ENCODE peak calls at places on chromosomes 1 and 21, in ten cellular contexts. One of them, this sample, is unnamed.

GRCh38 chr21:46098303-46099141 is 610 bp downstream of the COL6A2 start:
- DNase-seq in EL: peak
- DNase-seq in ovary: peak
- DNase-seq in A172: no peak
- DNase-seq in GDM1: no peak
- DNase-seq in hippocampal formation: no peak
- DNase-seq in left ventricle myocardium inferior: peak
- DNase-seq in neural crest cell: no peak
- DNase-seq in NCI-H1092 treated with DMSO at 0.1 percent for 48 hours: no peak
- DNase-seq in GM13977: no peak
- DNase-seq in this sample: peak

GRCh38 chr1:197027359-197027758 is 39.7 kb downstream of the F13B start:
- DNase-seq in EL: no peak
- DNase-seq in left ventricle myocardium inferior: no peak
- DNase-seq in neural crest cell: no peak
- DNase-seq in GDM1: no peak
- DNase-seq in A172: no peak
- DNase-seq in GM13977: no peak
- DNase-seq in hippocampal formation: no peak
- DNase-seq in ovary: no peak
- DNase-seq in NCI-H1092 treated with DMSO at 0.1 percent for 48 hours: no peak
- DNase-seq in this sample: no peak

GRCh38 chr1:164519426-164519825 is 39.6 kb upstream of the PBX1 start:
- DNase-seq in A172: no peak
- DNase-seq in neural crest cell: no peak
- DNase-seq in GM13977: no peak
- DNase-seq in EL: no peak
- DNase-seq in left ventricle myocardium inferior: no peak
- DNase-seq in GDM1: no peak
- DNase-seq in NCI-H1092 treated with DMSO at 0.1 percent for 48 hours: no peak
- DNase-seq in ovary: no peak
- DNase-seq in hippocampal formation: no peak
- DNase-seq in this sample: no peak

GRCh38 chr21:36955783-36956182 is 10.7 kb downstream of the HLCS start:
- DNase-seq in neural crest cell: no peak
- DNase-seq in left ventricle myocardium inferior: no peak
- DNase-seq in hippocampal formation: no peak
- DNase-seq in ovary: no peak
- DNase-seq in NCI-H1092 treated with DMSO at 0.1 percent for 48 hours: no peak
- DNase-seq in A172: no peak
- DNase-seq in GDM1: no peak
- DNase-seq in GM13977: no peak
- DNase-seq in EL: no peak
- DNase-seq in this sample: no peak

GRCh38 chr1:240503558-240503957 is 108.4 kb downstream of the GREM2 start:
- DNase-seq in neural crest cell: no peak
- DNase-seq in GDM1: no peak
- DNase-seq in ovary: no peak
- DNase-seq in GM13977: no peak
- DNase-seq in hippocampal formation: no peak
- DNase-seq in EL: no peak
- DNase-seq in NCI-H1092 treated with DMSO at 0.1 percent for 48 hours: no peak
- DNase-seq in left ventricle myocardium inferior: no peak
- DNase-seq in A172: no peak
- DNase-seq in this sample: no peak

GRCh38 chr1:212664409-212665199 is 35.0 kb downstream of the BATF3 start:
- DNase-seq in A172: no peak
- DNase-seq in GM13977: no peak
- DNase-seq in GDM1: no peak
- DNase-seq in NCI-H1092 treated with DMSO at 0.1 percent for 48 hours: no peak
- DNase-seq in neural crest cell: no peak
- DNase-seq in left ventricle myocardium inferior: no peak
- DNase-seq in ovary: no peak
- DNase-seq in EL: no peak
- DNase-seq in hippocampal formation: no peak
- DNase-seq in this sample: no peak

GRCh38 chr1:77378723-77379533 is 97.1 kb downstream of the AK5 start:
- DNase-seq in ovary: no peak
- DNase-seq in A172: peak
- DNase-seq in left ventricle myocardium inferior: no peak
- DNase-seq in EL: no peak
- DNase-seq in GDM1: peak
- DNase-seq in NCI-H1092 treated with DMSO at 0.1 percent for 48 hours: no peak
- DNase-seq in GM13977: no peak
- DNase-seq in hippocampal formation: no peak
- DNase-seq in neural crest cell: no peak
- DNase-seq in this sample: peak

GRCh38 chr1:183226361-183226760 is 40.3 kb downstream of the LAMC2 start:
- DNase-seq in EL: no peak
- DNase-seq in GM13977: no peak
- DNase-seq in A172: no peak
- DNase-seq in ovary: no peak
- DNase-seq in hippocampal formation: no peak
- DNase-seq in neural crest cell: no peak
- DNase-seq in NCI-H1092 treated with DMSO at 0.1 percent for 48 hours: no peak
- DNase-seq in left ventricle myocardium inferior: no peak
- DNase-seq in GDM1: no peak
- DNase-seq in this sample: no peak

GRCh38 chr1:47241114-47242113 is 9.4 kb upstream of the TAL1 start:
- DNase-seq in NCI-H1092 treated with DMSO at 0.1 percent for 48 hours: no peak
- DNase-seq in GM13977: no peak
- DNase-seq in EL: no peak
- DNase-seq in ovary: no peak
- DNase-seq in hippocampal formation: no peak
- DNase-seq in left ventricle myocardium inferior: no peak
- DNase-seq in A172: no peak
- DNase-seq in neural crest cell: no peak
- DNase-seq in GDM1: peak
- DNase-seq in this sample: no peak

GRCh38 chr21:43741425-43742096 is 22.6 kb downstream of the PDXK start:
- DNase-seq in A172: no peak
- DNase-seq in GM13977: no peak
- DNase-seq in NCI-H1092 treated with DMSO at 0.1 percent for 48 hours: no peak
- DNase-seq in EL: no peak
- DNase-seq in ovary: no peak
- DNase-seq in GDM1: peak
- DNase-seq in hippocampal formation: no peak
- DNase-seq in neural crest cell: no peak
- DNase-seq in left ventricle myocardium inferior: no peak
- DNase-seq in this sample: no peak

GRCh38 chr21:44687671-44688070 is 5.7 kb upstream of the KRTAP12-1 start:
- DNase-seq in GDM1: no peak
- DNase-seq in A172: no peak
- DNase-seq in hippocampal formation: no peak
- DNase-seq in ovary: no peak
- DNase-seq in EL: no peak
- DNase-seq in neural crest cell: no peak
- DNase-seq in NCI-H1092 treated with DMSO at 0.1 percent for 48 hours: peak
- DNase-seq in GM13977: no peak
- DNase-seq in left ventricle myocardium inferior: no peak
- DNase-seq in this sample: no peak

GRCh38 chr1:29121951-29122661 is 1.6 kb downstream of the TMEM200B start:
- DNase-seq in left ventricle myocardium inferior: peak
- DNase-seq in neural crest cell: no peak
- DNase-seq in EL: peak
- DNase-seq in hippocampal formation: no peak
- DNase-seq in GDM1: no peak
- DNase-seq in ovary: peak
- DNase-seq in A172: no peak
- DNase-seq in NCI-H1092 treated with DMSO at 0.1 percent for 48 hours: no peak
- DNase-seq in GM13977: peak
- DNase-seq in this sample: peak

GRCh38 chr1:33370286-33370685 is 49.4 kb upstream of the A3GALT2 start:
- DNase-seq in NCI-H1092 treated with DMSO at 0.1 percent for 48 hours: no peak
- DNase-seq in ovary: no peak
- DNase-seq in hippocampal formation: no peak
- DNase-seq in A172: no peak
- DNase-seq in EL: peak
- DNase-seq in GDM1: no peak
- DNase-seq in left ventricle myocardium inferior: peak
- DNase-seq in GM13977: no peak
- DNase-seq in neural crest cell: no peak
- DNase-seq in this sample: peak